ENCODE peak calls at places on chromosomes 11 and 22, in four cellular contexts. M is GM23248, N is psoas muscle, O is OCI-LY7. X is an unnamed sample.

GRCh38 chr11:12205330-12205729 is 94.9 kb downstream of the MICAL2 start:
- DNase-seq in N (no peak), O (no peak), M (peak), X (no peak)

GRCh38 chr11:124841186-124841585 is 24.0 kb upstream of the ROBO3 start:
- DNase-seq in M (peak), O (no peak), N (no peak), X (no peak)

GRCh38 chr11:107221743-107222142 is 203.5 kb upstream of the GUCY1A2 start:
- DNase-seq in N (no peak), M (no peak), O (no peak), X (no peak)

GRCh38 chr11:45100338-45100737 is 46.1 kb upstream of the PRDM11 start:
- DNase-seq in O (no peak), M (peak), N (no peak), X (no peak)

GRCh38 chr11:68546555-68546954 is 86.0 kb downstream of the PPP6R3 start:
- DNase-seq in O (no peak), N (no peak), M (peak), X (peak)

GRCh38 chr11:111300569-111300968 is 2.2 kb downstream of the POU2AF3 start:
- DNase-seq in O (no peak), M (no peak), N (peak), X (no peak)

GRCh38 chr22:17171313-17172171 is 12.5 kb upstream of the HDHD5 start:
- DNase-seq in M (peak), N (peak), O (peak), X (peak)

GRCh38 chr22:48690583-48691317 is 1136.9 kb downstream of the BRD1 start:
- DNase-seq in O (no peak), N (peak), M (no peak), X (no peak)

GRCh38 chr22:36419177-36419911 is 31.6 kb upstream of the MYH9 start:
- DNase-seq in N (no peak), M (peak), O (no peak), X (no peak)

GRCh38 chr11:16902979-16903378 is 111.2 kb downstream of the PLEKHA7 start:
- DNase-seq in N (no peak), O (no peak), M (no peak), X (no peak)

GRCh38 chr11:86523738-86524602 is 148.4 kb downstream of the ME3 start:
- DNase-seq in M (peak), O (no peak), N (no peak), X (no peak)

GRCh38 chr11:73195191-73196007 is 22.7 kb upstream of the P2RY2 start:
- DNase-seq in O (no peak), N (peak), M (peak), X (no peak)

GRCh38 chr11:58616594-58616993 is 5.9 kb upstream of the CNTF start:
- DNase-seq in M (peak), N (peak), O (no peak), X (peak)

GRCh38 chr22:37499789-37500188 is 13.6 kb upstream of the MFNG start:
- DNase-seq in M (no peak), N (no peak), O (no peak), X (no peak)

X was measured in adrenal gland.